ENCODE peak calls at places on chromosomes 3 and 15, in eight cellular contexts. One of them, this sample, is unnamed.
A peak's percentile ranks its signal among the peaks of the same experiment; 100 is the strongest.

GRCh38 chr15:76235186-76235826 is 76.0 kb downstream of the ETFA start:
- DNase-seq in HCT116: peak; percentile 19
- DNase-seq in endothelial cell of umbilical vein: peak; percentile 54
- DNase-seq in GM12878: no peak
- DNase-seq in GM23338: peak; percentile 67
- DNase-seq in H1: no peak
- DNase-seq in HepG2: peak; percentile 42
- DNase-seq in K562: peak; percentile 33
- DNase-seq in this sample: peak; percentile 66

GRCh38 chr3:169243122-169243521 is 420.4 kb downstream of the MECOM start:
- DNase-seq in HCT116: no peak
- DNase-seq in endothelial cell of umbilical vein: peak; percentile 80
- DNase-seq in GM12878: no peak
- DNase-seq in GM23338: no peak
- DNase-seq in H1: no peak
- DNase-seq in HepG2: no peak
- DNase-seq in K562: no peak
- DNase-seq in this sample: peak; percentile 91

GRCh38 chr3:101950510-101950909 is 101.2 kb downstream of the NFKBIZ start:
- DNase-seq in HCT116: no peak
- DNase-seq in endothelial cell of umbilical vein: peak; percentile 42
- DNase-seq in GM12878: peak; percentile 87
- DNase-seq in GM23338: no peak
- DNase-seq in H1: no peak
- DNase-seq in HepG2: no peak
- DNase-seq in K562: no peak
- DNase-seq in this sample: no peak

GRCh38 chr3:100289339-100289738 is 28.5 kb downstream of the TBC1D23 start:
- DNase-seq in HCT116: no peak
- DNase-seq in endothelial cell of umbilical vein: peak; percentile 61
- DNase-seq in GM12878: no peak
- DNase-seq in GM23338: no peak
- DNase-seq in H1: no peak
- DNase-seq in HepG2: no peak
- DNase-seq in K562: peak; percentile 96
- DNase-seq in this sample: no peak

GRCh38 chr15:83378921-83379561 is 68.1 kb upstream of the SH3GL3 start:
- DNase-seq in HCT116: peak; percentile 8
- DNase-seq in endothelial cell of umbilical vein: no peak
- DNase-seq in GM12878: no peak
- DNase-seq in GM23338: peak; percentile 72
- DNase-seq in H1: no peak
- DNase-seq in HepG2: no peak
- DNase-seq in K562: no peak
- DNase-seq in this sample: no peak

GRCh38 chr3:139559541-139559940 is 20.0 kb upstream of the RBP1 start:
- DNase-seq in HCT116: no peak
- DNase-seq in endothelial cell of umbilical vein: no peak
- DNase-seq in GM12878: no peak
- DNase-seq in GM23338: no peak
- DNase-seq in H1: no peak
- DNase-seq in HepG2: no peak
- DNase-seq in K562: no peak
- DNase-seq in this sample: no peak

GRCh38 chr3:39911465-39912309 is 102.3 kb downstream of the MYRIP start:
- DNase-seq in HCT116: no peak
- DNase-seq in endothelial cell of umbilical vein: peak; percentile 97
- DNase-seq in GM12878: no peak
- DNase-seq in GM23338: peak; percentile 53
- DNase-seq in H1: no peak
- DNase-seq in HepG2: peak; percentile 23
- DNase-seq in K562: no peak
- DNase-seq in this sample: no peak

GRCh38 chr15:43042885-43043284 is 63.0 kb downstream of the UBR1 start:
- DNase-seq in HCT116: no peak
- DNase-seq in endothelial cell of umbilical vein: no peak
- DNase-seq in GM12878: no peak
- DNase-seq in GM23338: no peak
- DNase-seq in H1: no peak
- DNase-seq in HepG2: no peak
- DNase-seq in K562: no peak
- DNase-seq in this sample: no peak

GRCh38 chr3:119990888-119991287 is 103.4 kb downstream of the GSK3B start:
- DNase-seq in HCT116: no peak
- DNase-seq in endothelial cell of umbilical vein: peak; percentile 11
- DNase-seq in GM12878: no peak
- DNase-seq in GM23338: no peak
- DNase-seq in H1: no peak
- DNase-seq in HepG2: no peak
- DNase-seq in K562: no peak
- DNase-seq in this sample: no peak

GRCh38 chr15:55389276-55389631 is 18.9 kb downstream of the CCPG1 start:
- DNase-seq in HCT116: no peak
- DNase-seq in endothelial cell of umbilical vein: no peak
- DNase-seq in GM12878: no peak
- DNase-seq in GM23338: no peak
- DNase-seq in H1: no peak
- DNase-seq in HepG2: no peak
- DNase-seq in K562: no peak
- DNase-seq in this sample: no peak

DNA sequence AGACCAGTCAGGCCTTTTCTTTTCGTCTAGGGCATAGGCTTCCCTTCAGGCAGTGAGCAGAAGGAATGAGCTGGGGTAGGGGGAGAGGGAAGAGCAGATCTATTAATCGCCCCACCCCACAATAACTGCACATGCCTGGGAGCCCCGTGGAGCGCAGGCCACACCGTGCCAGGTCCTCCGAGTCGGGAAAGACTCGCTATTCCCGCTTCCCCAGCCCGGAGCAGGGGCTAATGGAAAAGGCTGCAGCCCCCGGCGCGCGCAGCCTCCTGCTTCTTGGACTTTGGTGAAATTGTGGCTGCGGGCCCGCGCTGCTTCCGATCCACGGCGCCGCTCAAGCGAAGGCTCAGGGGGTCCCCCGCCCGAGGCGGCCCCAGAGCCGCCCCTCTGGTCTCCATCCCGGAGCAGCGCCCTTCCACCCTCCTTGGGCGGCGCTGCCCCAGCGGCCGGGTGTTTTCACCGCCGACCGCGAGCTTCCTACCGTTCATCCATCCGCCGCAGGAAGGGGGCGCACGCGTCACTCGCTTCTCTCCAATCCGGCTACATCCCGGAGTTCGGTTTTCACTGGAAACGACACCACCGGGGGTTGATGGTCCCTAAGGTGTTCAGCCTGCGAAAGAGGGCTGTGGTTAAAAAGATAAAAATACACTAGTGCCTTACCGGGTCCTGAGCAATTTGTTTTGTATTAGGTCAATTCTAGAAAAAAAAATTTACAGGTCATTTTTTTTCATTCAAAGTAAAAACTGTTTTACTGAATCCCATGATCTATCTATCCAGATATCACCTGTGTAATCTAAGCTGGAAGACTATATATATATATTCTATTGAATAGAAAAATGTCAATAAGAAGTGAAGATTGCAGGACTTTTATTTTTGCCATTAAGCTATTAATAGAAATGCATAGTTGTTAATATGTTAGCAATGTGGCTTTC is 4.4 kb upstream of the SYNM start:
- DNase-seq in HCT116: peak; percentile 36
- DNase-seq in endothelial cell of umbilical vein: peak; percentile 59
- DNase-seq in GM12878: no peak
- DNase-seq in GM23338: peak; percentile 93
- DNase-seq in H1: no peak
- DNase-seq in HepG2: peak; percentile 62
- DNase-seq in K562: peak; percentile 74
- DNase-seq in this sample: no peak
- H3K27ac ChIP-seq in HCT116: no peak overlapping the region
- H3K27ac ChIP-seq in endothelial cell of umbilical vein: no peak overlapping the region
- H3K27ac ChIP-seq in GM12878: no peak overlapping the region
- H3K27ac ChIP-seq in GM23338: no peak overlapping the region
- H3K27ac ChIP-seq in H1: no peak overlapping the region
- H3K27ac ChIP-seq in HepG2: no peak overlapping the region
- H3K27ac ChIP-seq in K562: no peak overlapping the region
- H3K27ac ChIP-seq in this sample: no peak overlapping the region

GRCh38 chr3:126911162-126912026 is 71.5 kb upstream of the PLXNA1 start:
- DNase-seq in HCT116: peak; percentile 76
- DNase-seq in endothelial cell of umbilical vein: peak; percentile 96
- DNase-seq in GM12878: peak; percentile 98
- DNase-seq in GM23338: no peak
- DNase-seq in H1: peak; percentile 39
- DNase-seq in HepG2: peak; percentile 21
- DNase-seq in K562: peak; percentile 92
- DNase-seq in this sample: no peak
- TF ChIP-seq POLR2AphosphoS5 in HCT116: peak; percentile 49
- TF ChIP-seq POLR2AphosphoS5 in endothelial cell of umbilical vein: peak; percentile 96
- TF ChIP-seq POLR2AphosphoS5 in GM12878: peak; percentile 55
- TF ChIP-seq POLR2AphosphoS5 in GM23338: no peak
- TF ChIP-seq POLR2AphosphoS5 in H1: no peak
- TF ChIP-seq POLR2AphosphoS5 in HepG2: no peak
- TF ChIP-seq POLR2AphosphoS5 in K562: peak; percentile 70
- TF ChIP-seq POLR2AphosphoS5 in this sample: no peak

GRCh38 chr3:123449092-123449985 is 449 bp upstream of the ADCY5 start:
- DNase-seq in HCT116: no peak
- DNase-seq in endothelial cell of umbilical vein: peak; percentile 4
- DNase-seq in GM12878: no peak
- DNase-seq in GM23338: peak; percentile 66
- DNase-seq in H1: no peak
- DNase-seq in HepG2: no peak
- DNase-seq in K562: no peak
- DNase-seq in this sample: no peak

GRCh38 chr3:123448503-123449091 is at the start of gene ADCY5:
- DNase-seq in HCT116: no peak
- DNase-seq in endothelial cell of umbilical vein: peak; percentile 12
- DNase-seq in GM12878: no peak
- DNase-seq in GM23338: peak; percentile 68
- DNase-seq in H1: no peak
- DNase-seq in HepG2: no peak
- DNase-seq in K562: no peak
- DNase-seq in this sample: no peak

GRCh38 chr3:123451186-123451585 is 2.3 kb upstream of the ADCY5 start:
- DNase-seq in HCT116: no peak
- DNase-seq in endothelial cell of umbilical vein: no peak
- DNase-seq in GM12878: no peak
- DNase-seq in GM23338: no peak
- DNase-seq in H1: no peak
- DNase-seq in HepG2: peak; percentile 60
- DNase-seq in K562: no peak
- DNase-seq in this sample: no peak

GRCh38 chr3:123447749-123448502 is 964 bp downstream of the ADCY5 start:
- DNase-seq in HCT116: no peak
- DNase-seq in endothelial cell of umbilical vein: no peak
- DNase-seq in GM12878: no peak
- DNase-seq in GM23338: peak; percentile 81
- DNase-seq in H1: no peak
- DNase-seq in HepG2: no peak
- DNase-seq in K562: peak; percentile 51
- DNase-seq in this sample: no peak

DNA sequence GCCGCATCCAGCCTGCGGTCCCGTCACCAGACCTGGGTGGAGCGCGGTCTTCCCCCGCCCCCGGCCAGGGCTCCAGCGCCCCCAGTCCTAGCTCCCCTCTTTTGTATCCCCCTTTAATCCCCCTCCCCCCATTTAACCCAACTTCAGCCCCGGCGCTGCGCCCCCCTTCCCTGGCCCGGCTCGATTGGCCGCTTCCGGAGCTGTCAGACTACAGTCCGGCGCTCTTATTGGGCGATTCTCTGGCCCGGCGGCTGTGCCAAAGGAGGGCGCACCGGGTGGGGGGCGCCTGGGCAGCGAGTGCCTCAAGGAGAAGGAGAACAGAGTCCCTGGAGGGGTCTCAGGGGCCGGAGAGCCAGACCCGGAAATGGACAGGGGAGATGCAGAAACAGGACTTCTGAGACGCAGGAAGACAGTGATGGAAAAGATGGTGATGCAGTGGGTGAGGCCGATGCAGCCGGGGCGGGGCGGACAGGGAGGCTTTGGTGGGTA is 1.1 kb upstream of the ADCY5 start:
- DNase-seq in HCT116: no peak
- DNase-seq in endothelial cell of umbilical vein: no peak
- DNase-seq in GM12878: no peak
- DNase-seq in GM23338: peak; percentile 84
- DNase-seq in H1: no peak
- DNase-seq in HepG2: no peak
- DNase-seq in K562: no peak
- DNase-seq in this sample: no peak
- TF ChIP-seq EZH2 in HCT116: no peak
- TF ChIP-seq EZH2 in endothelial cell of umbilical vein: peak; percentile 21
- TF ChIP-seq EZH2 in GM12878: no peak
- TF ChIP-seq EZH2 in GM23338: no peak
- TF ChIP-seq EZH2 in H1: peak; percentile 13
- TF ChIP-seq EZH2 in HepG2: no peak
- TF ChIP-seq EZH2 in K562: no peak
- TF ChIP-seq EZH2 in this sample: no peak

DNA sequence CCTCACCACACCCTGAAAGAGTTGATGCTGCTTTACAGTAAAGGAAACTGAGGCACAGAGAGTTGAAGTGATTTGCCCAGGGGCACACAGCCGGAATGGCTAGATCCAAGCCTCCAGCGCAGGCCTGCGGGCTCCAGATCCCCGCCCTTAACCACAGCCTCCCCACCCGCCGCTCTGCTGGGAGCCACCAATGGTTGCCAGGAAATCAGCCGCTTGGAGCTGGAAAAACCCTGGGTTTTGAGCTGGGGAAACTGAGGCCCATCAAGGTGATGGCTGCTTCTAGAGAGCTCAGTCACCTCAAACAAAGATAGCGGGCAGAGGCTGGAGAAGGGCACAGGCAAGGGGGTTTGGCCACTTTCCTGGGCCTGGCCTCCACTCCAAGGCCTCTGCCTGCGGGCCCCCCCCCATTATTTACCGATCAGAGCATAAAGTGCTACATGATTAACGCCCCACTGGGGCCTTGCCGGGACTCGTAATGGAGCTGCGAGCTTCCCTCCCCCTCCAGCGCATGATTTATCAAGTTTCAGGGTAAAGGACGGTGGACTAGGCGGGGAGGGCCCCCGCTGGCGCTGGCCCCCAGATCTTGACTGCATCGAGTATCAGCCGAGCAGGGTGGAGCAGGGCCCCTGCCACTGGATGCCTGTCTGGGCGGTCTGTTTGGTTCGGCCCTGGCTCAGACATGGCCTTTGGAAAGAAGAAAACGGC is 9.2 kb downstream of the PLXND1 start:
- DNase-seq in HCT116: no peak
- DNase-seq in endothelial cell of umbilical vein: peak; percentile 57
- DNase-seq in GM12878: no peak
- DNase-seq in GM23338: no peak
- DNase-seq in H1: no peak
- DNase-seq in HepG2: no peak
- DNase-seq in K562: peak; percentile 65
- DNase-seq in this sample: no peak
- H3K27ac ChIP-seq in HCT116: no peak overlapping the region
- H3K27ac ChIP-seq in endothelial cell of umbilical vein: peak overlapping the region; percentile 91
- H3K27ac ChIP-seq in GM12878: no peak overlapping the region
- H3K27ac ChIP-seq in GM23338: no peak overlapping the region
- H3K27ac ChIP-seq in H1: no peak overlapping the region
- H3K27ac ChIP-seq in HepG2: peak overlapping the region; percentile 94
- H3K27ac ChIP-seq in K562: peak overlapping the region; percentile 74
- H3K27ac ChIP-seq in this sample: peak overlapping the region; percentile 95